ENCODE peak calls at places on chromosomes 16 and 17, in five cellular contexts. R, Y, Z, O and E are unnamed samples.

GRCh38 chr17:46742539-46743270 is 75.8 kb downstream of the WNT3 start:
- DNase-seq in Z (peak), R (no peak), Y (no peak), O (peak), E (no peak)

GRCh38 chr17:16988749-16989229 is 16.9 kb upstream of the TNFRSF13B start:
- DNase-seq in Y (peak), R (peak), Z (no peak), O (no peak), E (no peak)

GRCh38 chr16:22369221-22369811 is 5.1 kb downstream of the CDR2 start:
- DNase-seq in Y (no peak), Z (peak), O (no peak), R (no peak), E (no peak)

GRCh38 chr17:79617304-79617703 is 6.5 kb upstream of the RBFOX3 start:
- DNase-seq in Z (no peak), O (no peak), R (no peak), Y (peak), E (no peak)

GRCh38 chr17:63703029-63703428 is 3.1 kb upstream of the LIMD2 start:
- DNase-seq in R (no peak), Z (no peak), O (no peak), Y (no peak), E (no peak)

GRCh38 chr17:31752570-31752969 is 106.5 kb downstream of the COPRS start:
- DNase-seq in Z (no peak), Y (no peak), R (no peak), O (no peak), E (no peak)

GRCh38 chr16:29675811-29676643 is 3.0 kb upstream of the QPRT start:
- DNase-seq in O (peak), Y (no peak), R (no peak), Z (peak), E (no peak)

GRCh38 chr17:9321862-9322261 is 253.8 kb downstream of the STX8 start:
- DNase-seq in Z (no peak), R (no peak), O (no peak), Y (no peak), E (no peak)

GRCh38 chr17:28946239-28946638 is 5.1 kb downstream of the PHF12 start:
- DNase-seq in Z (no peak), Y (no peak), O (no peak), R (no peak), E (peak)

DNA sequence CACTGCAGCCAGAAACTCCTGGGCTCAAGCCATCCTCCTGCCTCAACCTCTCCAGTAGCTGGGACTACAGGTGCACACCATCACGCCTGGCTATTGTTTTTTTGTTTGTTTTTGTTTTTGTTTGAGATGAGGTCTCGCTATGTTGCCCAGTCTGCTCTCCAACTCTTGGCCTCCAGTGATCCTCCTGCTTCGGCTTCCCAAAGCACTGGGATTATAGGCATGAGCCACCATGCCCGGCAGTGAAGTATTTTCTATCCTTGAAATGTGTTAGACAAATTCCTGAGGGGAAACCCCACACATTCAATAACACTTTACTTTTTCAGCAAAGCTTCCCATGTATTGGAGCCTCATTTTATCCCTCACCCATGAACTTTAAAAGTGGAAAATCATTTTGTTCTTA is 81.2 kb upstream of the KIFC3 start:
- DNase-seq in R (no peak), Z (no peak), O (no peak), Y (no peak), E (no peak)
- TF ChIP-seq POLR2AphosphoS5 in R (no peak), Z (no peak), O (no peak), Y (no peak), E (no peak)

GRCh38 chr17:54626146-54626703 is 274.4 kb upstream of the TOM1L1 start:
- DNase-seq in Y (no peak), O (no peak), R (no peak), Z (no peak), E (no peak)

GRCh38 chr17:54620380-54620978 is 280.2 kb upstream of the TOM1L1 start:
- DNase-seq in R (no peak), Z (no peak), Y (no peak), O (no peak), E (no peak)
- TF ChIP-seq POLR2AphosphoS5 in R (no peak), Z (no peak), Y (no peak), O (no peak), E (no peak)

DNA sequence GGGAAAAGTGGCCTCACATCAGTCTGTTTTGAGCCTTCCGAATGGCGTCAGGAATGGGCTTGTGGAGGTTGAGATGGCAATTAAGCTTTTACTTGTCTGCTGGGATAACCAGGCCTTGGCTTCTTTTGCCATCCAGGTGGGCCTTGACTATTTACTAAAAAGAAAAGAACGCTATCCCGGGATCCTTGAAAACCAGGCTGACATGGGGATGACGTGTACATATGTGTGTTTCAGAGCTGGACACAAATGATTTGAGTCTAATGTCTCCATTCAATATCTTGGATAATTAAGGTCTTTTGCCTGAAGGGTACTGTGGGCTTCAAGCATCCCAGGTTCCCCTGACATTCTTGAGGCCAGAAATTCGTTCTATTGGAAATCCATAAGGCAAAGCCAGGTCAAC is 32.6 kb upstream of the HOXB13 start:
- DNase-seq in Z (no peak), Y (peak), R (no peak), O (no peak), E (no peak)
- TF ChIP-seq POLR2AphosphoS5 in Z (no peak), Y (no peak), R (no peak), O (no peak), E (no peak)

GRCh38 chr17:82939213-82940030 is 99.6 kb upstream of the ZNF750 start:
- DNase-seq in Z (no peak), R (no peak), Y (peak), O (no peak), E (no peak)
- TF ChIP-seq POLR2AphosphoS5 in Z (no peak), R (no peak), Y (no peak), O (no peak), E (no peak)

GRCh38 chr16:50282010-50282538 is 15.7 kb downstream of the ADCY7 start:
- DNase-seq in O (no peak), Z (no peak), R (peak), Y (peak), E (peak)
- TF ChIP-seq POLR2AphosphoS5 in O (no peak), Z (no peak), R (no peak), Y (no peak), E (no peak)